ENCODE peak calls at places on chromosomes 5 and 9, in seven cellular contexts. O is mesenteric fat pad, A is left cardiac atrium, L is epithelial cell of proximal tubule, Y is tibial artery, E is mucosa of descending colon, H is T-helper 9 cell. Q is an unnamed sample.
A peak's percentile ranks its signal among the peaks of the same experiment; 100 is the strongest.

GRCh38 chr9:131776473-131776872 is 36.6 kb upstream of the RAPGEF1 start:
- DNase-seq in L (no peak), H (no peak), O (no peak), A (no peak), Y (no peak), E (peak; percentile 59), Q (no peak)

GRCh38 chr9:136726631-136727191 is 14.3 kb downstream of the DIPK1B start:
- DNase-seq in L (no peak), A (no peak), E (peak; percentile 51), H (no peak), Y (no peak), O (no peak), Q (no peak)

GRCh38 chr5:89613222-89613956 is 730.4 kb upstream of the MEF2C start:
- DNase-seq in L (peak; percentile 12), E (no peak), O (no peak), A (no peak), Y (no peak), H (no peak), Q (no peak)

GRCh38 chr5:6729400-6730310 is 16.4 kb downstream of the TENT4A start:
- DNase-seq in L (no peak), O (peak; percentile 89), Y (peak; percentile 67), H (no peak), A (peak; percentile 40), E (peak; percentile 42), Q (no peak)

GRCh38 chr5:159469496-159470370 is 139.4 kb upstream of the IL12B start:
- DNase-seq in O (no peak), E (peak; percentile 14), Y (no peak), H (peak; percentile 8), L (no peak), A (no peak), Q (no peak)

GRCh38 chr9:90489066-90489465 is 153.6 kb downstream of the DIRAS2 start:
- DNase-seq in A (no peak), E (no peak), H (no peak), O (no peak), Y (no peak), L (no peak), Q (no peak)

GRCh38 chr9:85716031-85716877 is 25.5 kb downstream of the AGTPBP1 start:
- DNase-seq in L (no peak), Y (no peak), H (no peak), O (no peak), A (no peak), E (no peak), Q (no peak)

GRCh38 chr9:136441191-136441680 is 1.6 kb upstream of the INPP5E start:
- DNase-seq in L (no peak), H (no peak), A (no peak), E (no peak), O (no peak), Y (no peak), Q (no peak)

GRCh38 chr5:120476063-120476462 is 12.0 kb downstream of the PRR16 start:
- DNase-seq in H (no peak), A (no peak), L (no peak), E (no peak), Y (no peak), O (no peak), Q (no peak)

GRCh38 chr5:31847354-31847753 is 208.4 kb downstream of the PDZD2 start:
- DNase-seq in Y (no peak), E (no peak), H (no peak), L (no peak), O (no peak), A (peak; percentile 24), Q (no peak)

GRCh38 chr5:148107608-148108007 is 43.8 kb downstream of the SPINK5 start:
- DNase-seq in O (no peak), E (peak; percentile 18), Y (no peak), L (no peak), A (no peak), H (no peak), Q (no peak)

GRCh38 chr5:42005561-42006153 is 80.6 kb downstream of the FBXO4 start:
- DNase-seq in H (no peak), A (no peak), Y (no peak), O (no peak), L (peak; percentile 4), E (no peak), Q (no peak)

GRCh38 chr5:143401846-143402463 is 1.5 kb downstream of the NR3C1 start:
- DNase-seq in Y (no peak), H (no peak), O (no peak), E (no peak), A (no peak), L (no peak), Q (no peak)

GRCh38 chr9:129987047-129987446 is 55.9 kb downstream of the FNBP1 start:
- DNase-seq in H (no peak), Y (peak; percentile 1), L (no peak), O (no peak), A (no peak), E (no peak), Q (no peak)

GRCh38 chr5:106489004-106489403 is 1181.7 kb downstream of the EFNA5 start:
- DNase-seq in E (no peak), Y (no peak), O (no peak), A (no peak), L (no peak), H (no peak), Q (no peak)

GRCh38 chr9:111399772-111400563 is 69.9 kb upstream of the OR2K2 start:
- DNase-seq in E (peak; percentile 51), H (no peak), A (no peak), O (no peak), L (no peak), Y (no peak), Q (no peak)

Q was measured in stimulated activated effector memory CD8-positive, alpha-beta T cell treated with anti-CD3 and anti-CD28 coated beads, Interleukin-12 subunit alpha, Interleukin-12 subunit beta, amount 100 ng/mL, for 72 hours.